ENCODE peak calls at places on chromosomes 12 and 14, in ten cellular contexts. One of them, this sample, is unnamed. For H3K27me3, the result is how much of the 10 kb centered on the place peaks cover.

GRCh38 chr12:53750812-53751335 is 905 bp downstream of the CISTR start:
- DNase-seq in mammary epithelial cell: no peak
- DNase-seq in esophagus squamous epithelium: no peak
- DNase-seq in K562: no peak
- DNase-seq in heart left ventricle: no peak
- DNase-seq in H9: no peak
- DNase-seq in CD8-positive, alpha-beta T cell: no peak
- DNase-seq in mesendoderm: peak
- DNase-seq in GM23248: peak
- DNase-seq in adrenal gland: peak
- DNase-seq in this sample: no peak

GRCh38 chr12:127548123-127548553 is 718.8 kb upstream of the TMEM132C start:
- DNase-seq in mammary epithelial cell: peak
- DNase-seq in esophagus squamous epithelium: no peak
- DNase-seq in K562: no peak
- DNase-seq in heart left ventricle: no peak
- DNase-seq in H9: no peak
- DNase-seq in CD8-positive, alpha-beta T cell: no peak
- DNase-seq in mesendoderm: no peak
- DNase-seq in GM23248: peak
- DNase-seq in adrenal gland: no peak
- DNase-seq in this sample: no peak

GRCh38 chr14:22926316-22926715 is 2.9 kb downstream of the PRMT5 start:
- DNase-seq in mammary epithelial cell: peak
- DNase-seq in esophagus squamous epithelium: no peak
- DNase-seq in K562: no peak
- DNase-seq in heart left ventricle: no peak
- DNase-seq in H9: no peak
- DNase-seq in CD8-positive, alpha-beta T cell: no peak
- DNase-seq in mesendoderm: no peak
- DNase-seq in GM23248: peak
- DNase-seq in adrenal gland: no peak
- DNase-seq in this sample: no peak

GRCh38 chr14:63543826-63544320 is 696 bp upstream of the PPP2R5E start:
- DNase-seq in mammary epithelial cell: no peak
- DNase-seq in esophagus squamous epithelium: no peak
- DNase-seq in K562: no peak
- DNase-seq in heart left ventricle: no peak
- DNase-seq in H9: no peak
- DNase-seq in CD8-positive, alpha-beta T cell: no peak
- DNase-seq in mesendoderm: no peak
- DNase-seq in GM23248: peak
- DNase-seq in adrenal gland: peak
- DNase-seq in this sample: no peak

GRCh38 chr14:100587248-100587762 is at the start of gene BEGAIN:
- DNase-seq in mammary epithelial cell: no peak
- DNase-seq in esophagus squamous epithelium: no peak
- DNase-seq in K562: peak
- DNase-seq in heart left ventricle: peak
- DNase-seq in H9: no peak
- DNase-seq in CD8-positive, alpha-beta T cell: no peak
- DNase-seq in mesendoderm: no peak
- DNase-seq in GM23248: no peak
- DNase-seq in adrenal gland: no peak
- DNase-seq in this sample: no peak

GRCh38 chr14:69490219-69490918 is 5.8 kb downstream of the PLEKHD1 start:
- DNase-seq in mammary epithelial cell: no peak
- DNase-seq in esophagus squamous epithelium: no peak
- DNase-seq in K562: no peak
- DNase-seq in heart left ventricle: no peak
- DNase-seq in H9: no peak
- DNase-seq in CD8-positive, alpha-beta T cell: no peak
- DNase-seq in mesendoderm: no peak
- DNase-seq in GM23248: no peak
- DNase-seq in adrenal gland: no peak
- DNase-seq in this sample: no peak

GRCh38 chr14:33343016-33343415 is 404.3 kb downstream of the NPAS3 start:
- DNase-seq in mammary epithelial cell: no peak
- DNase-seq in esophagus squamous epithelium: no peak
- DNase-seq in K562: no peak
- DNase-seq in heart left ventricle: no peak
- DNase-seq in H9: no peak
- DNase-seq in CD8-positive, alpha-beta T cell: no peak
- DNase-seq in mesendoderm: peak
- DNase-seq in GM23248: peak
- DNase-seq in adrenal gland: no peak
- DNase-seq in this sample: no peak

GRCh38 chr12:43105426-43105981 is 446.5 kb downstream of the ADAMTS20 start:
- DNase-seq in mammary epithelial cell: no peak
- DNase-seq in esophagus squamous epithelium: no peak
- DNase-seq in K562: no peak
- DNase-seq in heart left ventricle: no peak
- DNase-seq in H9: no peak
- DNase-seq in CD8-positive, alpha-beta T cell: no peak
- DNase-seq in mesendoderm: peak
- DNase-seq in GM23248: no peak
- DNase-seq in adrenal gland: no peak
- DNase-seq in this sample: no peak

GRCh38 chr12:82069931-82070514 is 288.2 kb downstream of the CCDC59 start:
- DNase-seq in mammary epithelial cell: no peak
- DNase-seq in esophagus squamous epithelium: no peak
- DNase-seq in K562: no peak
- DNase-seq in heart left ventricle: no peak
- DNase-seq in H9: peak
- DNase-seq in CD8-positive, alpha-beta T cell: no peak
- DNase-seq in mesendoderm: peak
- DNase-seq in GM23248: no peak
- DNase-seq in adrenal gland: no peak
- DNase-seq in this sample: no peak

GRCh38 chr14:69763761-69764510 is 3.0 kb upstream of the SRSF5 start:
- DNase-seq in mammary epithelial cell: no peak
- DNase-seq in esophagus squamous epithelium: no peak
- DNase-seq in K562: no peak
- DNase-seq in heart left ventricle: no peak
- DNase-seq in H9: no peak
- DNase-seq in CD8-positive, alpha-beta T cell: no peak
- DNase-seq in mesendoderm: no peak
- DNase-seq in GM23248: no peak
- DNase-seq in adrenal gland: no peak
- DNase-seq in this sample: no peak

GRCh38 chr12:128959931-128960330 is 106.7 kb downstream of the GLT1D1 start:
- DNase-seq in mammary epithelial cell: no peak
- DNase-seq in esophagus squamous epithelium: no peak
- DNase-seq in K562: no peak
- DNase-seq in heart left ventricle: no peak
- DNase-seq in H9: no peak
- DNase-seq in CD8-positive, alpha-beta T cell: no peak
- DNase-seq in mesendoderm: no peak
- DNase-seq in GM23248: no peak
- DNase-seq in adrenal gland: no peak
- DNase-seq in this sample: no peak

GRCh38 chr14:97024300-97024699 is 227.1 kb downstream of the VRK1 start:
- DNase-seq in mammary epithelial cell: no peak
- DNase-seq in esophagus squamous epithelium: no peak
- DNase-seq in K562: no peak
- DNase-seq in heart left ventricle: no peak
- DNase-seq in H9: no peak
- DNase-seq in CD8-positive, alpha-beta T cell: no peak
- DNase-seq in mesendoderm: no peak
- DNase-seq in GM23248: no peak
- DNase-seq in adrenal gland: no peak
- DNase-seq in this sample: no peak
- H3K27me3 ChIP-seq in mammary epithelial cell: under half
- H3K27me3 ChIP-seq in esophagus squamous epithelium: under half
- H3K27me3 ChIP-seq in K562: under half
- H3K27me3 ChIP-seq in heart left ventricle: under half
- H3K27me3 ChIP-seq in H9: under half
- H3K27me3 ChIP-seq in CD8-positive, alpha-beta T cell: under half
- H3K27me3 ChIP-seq in mesendoderm: under half
- H3K27me3 ChIP-seq in GM23248: under half
- H3K27me3 ChIP-seq in adrenal gland: under half
- H3K27me3 ChIP-seq in this sample: under half

GRCh38 chr14:60646202-60646886 is 2.9 kb downstream of the SIX1 start:
- DNase-seq in mammary epithelial cell: no peak
- DNase-seq in esophagus squamous epithelium: no peak
- DNase-seq in K562: no peak
- DNase-seq in heart left ventricle: no peak
- DNase-seq in H9: peak
- DNase-seq in CD8-positive, alpha-beta T cell: no peak
- DNase-seq in mesendoderm: peak
- DNase-seq in GM23248: peak
- DNase-seq in adrenal gland: no peak
- DNase-seq in this sample: no peak
- H3K27me3 ChIP-seq in mammary epithelial cell: under half
- H3K27me3 ChIP-seq in esophagus squamous epithelium: half or more
- H3K27me3 ChIP-seq in K562: under half
- H3K27me3 ChIP-seq in heart left ventricle: half or more
- H3K27me3 ChIP-seq in H9: half or more
- H3K27me3 ChIP-seq in CD8-positive, alpha-beta T cell: half or more
- H3K27me3 ChIP-seq in mesendoderm: half or more
- H3K27me3 ChIP-seq in GM23248: under half
- H3K27me3 ChIP-seq in adrenal gland: half or more
- H3K27me3 ChIP-seq in this sample: under half

GRCh38 chr12:117970334-117970733 is 1.5 kb upstream of the KSR2 start:
- DNase-seq in mammary epithelial cell: no peak
- DNase-seq in esophagus squamous epithelium: no peak
- DNase-seq in K562: no peak
- DNase-seq in heart left ventricle: no peak
- DNase-seq in H9: no peak
- DNase-seq in CD8-positive, alpha-beta T cell: no peak
- DNase-seq in mesendoderm: no peak
- DNase-seq in GM23248: no peak
- DNase-seq in adrenal gland: no peak
- DNase-seq in this sample: no peak
- H3K27me3 ChIP-seq in mammary epithelial cell: under half
- H3K27me3 ChIP-seq in esophagus squamous epithelium: under half
- H3K27me3 ChIP-seq in K562: half or more
- H3K27me3 ChIP-seq in heart left ventricle: under half
- H3K27me3 ChIP-seq in H9: under half
- H3K27me3 ChIP-seq in CD8-positive, alpha-beta T cell: under half
- H3K27me3 ChIP-seq in mesendoderm: under half
- H3K27me3 ChIP-seq in GM23248: under half
- H3K27me3 ChIP-seq in adrenal gland: under half
- H3K27me3 ChIP-seq in this sample: under half

GRCh38 chr12:22935501-22935900 is 310.5 kb downstream of the ETNK1 start:
- DNase-seq in mammary epithelial cell: peak
- DNase-seq in esophagus squamous epithelium: no peak
- DNase-seq in K562: no peak
- DNase-seq in heart left ventricle: no peak
- DNase-seq in H9: no peak
- DNase-seq in CD8-positive, alpha-beta T cell: no peak
- DNase-seq in mesendoderm: no peak
- DNase-seq in GM23248: peak
- DNase-seq in adrenal gland: no peak
- DNase-seq in this sample: no peak
- H3K27me3 ChIP-seq in mammary epithelial cell: under half
- H3K27me3 ChIP-seq in esophagus squamous epithelium: under half
- H3K27me3 ChIP-seq in K562: under half
- H3K27me3 ChIP-seq in heart left ventricle: under half
- H3K27me3 ChIP-seq in H9: under half
- H3K27me3 ChIP-seq in CD8-positive, alpha-beta T cell: under half
- H3K27me3 ChIP-seq in mesendoderm: under half
- H3K27me3 ChIP-seq in GM23248: under half
- H3K27me3 ChIP-seq in adrenal gland: under half
- H3K27me3 ChIP-seq in this sample: under half